ENCODE peak calls at places on chromosome 21, in four cellular contexts. One of them, this sample, is unnamed.

GRCh38 chr21:43872549-43873198 is 7.7 kb downstream of the AGPAT3 start:
- DNase-seq in progenitor cell of endocrine pancreas: no peak
- DNase-seq in A549: no peak
- DNase-seq in H9: no peak
- DNase-seq in this sample: no peak

GRCh38 chr21:17279663-17280062 is 233.2 kb upstream of the CXADR start:
- DNase-seq in progenitor cell of endocrine pancreas: no peak
- DNase-seq in A549: no peak
- DNase-seq in H9: no peak
- DNase-seq in this sample: no peak

GRCh38 chr21:36004441-36004840 is 55.9 kb downstream of the SETD4 start:
- DNase-seq in progenitor cell of endocrine pancreas: no peak
- DNase-seq in A549: no peak
- DNase-seq in H9: no peak
- DNase-seq in this sample: no peak

GRCh38 chr21:21165063-21165645 is 166.9 kb downstream of the NCAM2 start:
- DNase-seq in progenitor cell of endocrine pancreas: no peak
- DNase-seq in A549: no peak
- DNase-seq in H9: no peak
- DNase-seq in this sample: no peak

GRCh38 chr21:38878394-38879179 is 72.9 kb downstream of the ETS2 start:
- DNase-seq in progenitor cell of endocrine pancreas: no peak
- DNase-seq in A549: no peak
- DNase-seq in H9: no peak
- DNase-seq in this sample: no peak

GRCh38 chr21:45209046-45209445 is 78.6 kb downstream of the POFUT2 start:
- DNase-seq in progenitor cell of endocrine pancreas: no peak
- DNase-seq in A549: no peak
- DNase-seq in H9: no peak
- DNase-seq in this sample: no peak

GRCh38 chr21:14273736-14274538 is 58.0 kb downstream of the RBM11 start:
- DNase-seq in progenitor cell of endocrine pancreas: no peak
- DNase-seq in A549: no peak
- DNase-seq in H9: peak; percentile 72
- DNase-seq in this sample: peak; percentile 46

GRCh38 chr21:44593598-44594405 is 1.5 kb upstream of the KRTAP10-6 start:
- DNase-seq in progenitor cell of endocrine pancreas: no peak
- DNase-seq in A549: no peak
- DNase-seq in H9: peak; percentile 56
- DNase-seq in this sample: no peak

GRCh38 chr21:33368124-33368523 is 35.1 kb upstream of the IFNGR2 start:
- DNase-seq in progenitor cell of endocrine pancreas: no peak
- DNase-seq in A549: no peak
- DNase-seq in H9: no peak
- DNase-seq in this sample: no peak

GRCh38 chr21:31335957-31336738 is 7.9 kb downstream of the TIAM1 start:
- DNase-seq in progenitor cell of endocrine pancreas: no peak
- DNase-seq in A549: peak; percentile 8
- DNase-seq in H9: no peak
- DNase-seq in this sample: no peak

GRCh38 chr21:46655230-46655629 is 19.8 kb downstream of the PRMT2 start:
- DNase-seq in progenitor cell of endocrine pancreas: no peak
- DNase-seq in A549: no peak
- DNase-seq in H9: no peak
- DNase-seq in this sample: no peak

GRCh38 chr21:34850166-34850695 is 181.4 kb downstream of the CLIC6 start:
- DNase-seq in progenitor cell of endocrine pancreas: no peak
- DNase-seq in A549: no peak
- DNase-seq in H9: no peak
- DNase-seq in this sample: no peak

GRCh38 chr21:14119038-14119437 is 91.7 kb downstream of the LIPI start:
- DNase-seq in progenitor cell of endocrine pancreas: no peak
- DNase-seq in A549: no peak
- DNase-seq in H9: no peak
- DNase-seq in this sample: no peak

GRCh38 chr21:34545079-34545884 is 33.3 kb upstream of the KCNE1 start:
- DNase-seq in progenitor cell of endocrine pancreas: no peak
- DNase-seq in A549: peak; percentile 7
- DNase-seq in H9: no peak
- DNase-seq in this sample: no peak

GRCh38 chr21:44723177-44724131 is 12.1 kb upstream of the TSPEAR start:
- DNase-seq in progenitor cell of endocrine pancreas: no peak
- DNase-seq in A549: no peak
- DNase-seq in H9: peak; percentile 51
- DNase-seq in this sample: no peak

GRCh38 chr21:31991356-31992331 is 118.8 kb downstream of the HUNK start:
- DNase-seq in progenitor cell of endocrine pancreas: no peak
- DNase-seq in A549: no peak
- DNase-seq in H9: peak; percentile 61
- DNase-seq in this sample: peak; percentile 45

GRCh38 chr21:33419538-33420123 is 16.4 kb downstream of the IFNGR2 start:
- DNase-seq in progenitor cell of endocrine pancreas: no peak
- DNase-seq in A549: no peak
- DNase-seq in H9: no peak
- DNase-seq in this sample: no peak

GRCh38 chr21:34544032-34544496 is 32.1 kb upstream of the KCNE1 start:
- DNase-seq in progenitor cell of endocrine pancreas: peak; percentile 47
- DNase-seq in A549: peak; percentile 53
- DNase-seq in H9: peak; percentile 73
- DNase-seq in this sample: peak; percentile 76

GRCh38 chr21:35348686-35349085 is 299.6 kb upstream of the RUNX1 start:
- DNase-seq in progenitor cell of endocrine pancreas: no peak
- DNase-seq in A549: no peak
- DNase-seq in H9: no peak
- DNase-seq in this sample: no peak

GRCh38 chr21:32705139-32705538 is 22.7 kb downstream of the SYNJ1 start:
- DNase-seq in progenitor cell of endocrine pancreas: no peak
- DNase-seq in A549: no peak
- DNase-seq in H9: no peak
- DNase-seq in this sample: no peak

GRCh38 chr21:44455524-44456206 is 355 bp downstream of the LRRC3 start:
- DNase-seq in progenitor cell of endocrine pancreas: no peak
- DNase-seq in A549: peak; percentile 41
- DNase-seq in H9: peak; percentile 56
- DNase-seq in this sample: peak; percentile 45

GRCh38 chr21:46097826-46098286 is at the start of gene COL6A2:
- DNase-seq in progenitor cell of endocrine pancreas: peak; percentile 47
- DNase-seq in A549: peak; percentile 53
- DNase-seq in H9: peak; percentile 78
- DNase-seq in this sample: peak; percentile 76

GRCh38 chr21:44517175-44517899 is 22.7 kb downstream of the KRTAP10-1 start:
- DNase-seq in progenitor cell of endocrine pancreas: no peak
- DNase-seq in A549: peak; percentile 53
- DNase-seq in H9: peak; percentile 77
- DNase-seq in this sample: no peak

GRCh38 chr21:45877821-45878469 is 103.6 kb upstream of the COL6A1 start:
- DNase-seq in progenitor cell of endocrine pancreas: no peak
- DNase-seq in A549: no peak
- DNase-seq in H9: no peak
- DNase-seq in this sample: no peak

GRCh38 chr21:35223480-35224156 is 174.5 kb upstream of the RUNX1 start:
- DNase-seq in progenitor cell of endocrine pancreas: no peak
- DNase-seq in A549: no peak
- DNase-seq in H9: no peak
- DNase-seq in this sample: no peak

GRCh38 chr21:18334066-18334465 is 69.5 kb downstream of the TMPRSS15 start:
- DNase-seq in progenitor cell of endocrine pancreas: no peak
- DNase-seq in A549: no peak
- DNase-seq in H9: no peak
- DNase-seq in this sample: no peak

GRCh38 chr21:43824250-43824882 is 35.0 kb downstream of the RRP1 start:
- DNase-seq in progenitor cell of endocrine pancreas: no peak
- DNase-seq in A549: no peak
- DNase-seq in H9: no peak
- DNase-seq in this sample: no peak

GRCh38 chr21:40453183-40453582 is 393.8 kb downstream of the DSCAM start:
- DNase-seq in progenitor cell of endocrine pancreas: no peak
- DNase-seq in A549: no peak
- DNase-seq in H9: no peak
- DNase-seq in this sample: no peak

GRCh38 chr21:17726047-17726446 is 93.1 kb downstream of the C21orf91 start:
- DNase-seq in progenitor cell of endocrine pancreas: no peak
- DNase-seq in A549: no peak
- DNase-seq in H9: no peak
- DNase-seq in this sample: no peak

GRCh38 chr21:39660191-39660590 is 47.5 kb downstream of the B3GALT5 start:
- DNase-seq in progenitor cell of endocrine pancreas: no peak
- DNase-seq in A549: no peak
- DNase-seq in H9: no peak
- DNase-seq in this sample: no peak

GRCh38 chr21:38140192-38140905 is 116.4 kb upstream of the KCNJ15 start:
- DNase-seq in progenitor cell of endocrine pancreas: no peak
- DNase-seq in A549: peak; percentile 17
- DNase-seq in H9: no peak
- DNase-seq in this sample: no peak

GRCh38 chr21:29298348-29299045 is at the start of gene BACH1:
- DNase-seq in progenitor cell of endocrine pancreas: peak; percentile 79
- DNase-seq in A549: peak; percentile 49
- DNase-seq in H9: peak; percentile 91
- DNase-seq in this sample: peak; percentile 93
- TF ChIP-seq CTCF in progenitor cell of endocrine pancreas: peak; percentile 37
- TF ChIP-seq CTCF in A549: peak; percentile 39
- TF ChIP-seq CTCF in H9: peak; percentile 16
- TF ChIP-seq CTCF in this sample: peak; percentile 39

GRCh38 chr21:41873005-41873404 is 6.1 kb downstream of the PRDM15 start:
- DNase-seq in progenitor cell of endocrine pancreas: no peak
- DNase-seq in A549: no peak
- DNase-seq in H9: no peak
- DNase-seq in this sample: no peak
- TF ChIP-seq CTCF in progenitor cell of endocrine pancreas: no peak
- TF ChIP-seq CTCF in A549: no peak
- TF ChIP-seq CTCF in H9: no peak
- TF ChIP-seq CTCF in this sample: no peak

DNA sequence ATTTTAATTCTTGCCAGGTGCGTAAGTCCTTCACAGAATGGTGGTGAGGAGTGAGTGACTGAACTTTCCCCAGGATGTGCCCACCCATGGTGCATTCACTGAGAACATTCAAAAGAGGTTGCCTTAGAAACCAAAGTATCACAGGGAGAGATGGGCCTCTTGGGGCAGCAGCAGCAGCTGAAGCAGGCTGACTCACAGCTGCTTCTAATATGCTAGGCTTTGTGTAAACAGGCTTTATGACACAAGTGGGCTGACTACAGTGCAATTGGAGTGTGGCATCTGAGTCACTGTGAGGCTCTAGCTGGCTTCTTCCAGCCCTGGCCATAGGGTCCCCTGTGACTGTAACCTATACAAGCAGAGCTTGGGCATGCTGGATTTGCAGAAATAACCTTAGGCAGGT is 12.6 kb downstream of the PIGP start:
- DNase-seq in progenitor cell of endocrine pancreas: no peak
- DNase-seq in A549: peak; percentile 78
- DNase-seq in H9: peak; percentile 76
- DNase-seq in this sample: no peak
- TF ChIP-seq CTCF in progenitor cell of endocrine pancreas: no peak
- TF ChIP-seq CTCF in A549: no peak
- TF ChIP-seq CTCF in H9: no peak
- TF ChIP-seq CTCF in this sample: no peak

GRCh38 chr21:29933088-29933487 is 6.7 kb downstream of the GRIK1 start:
- DNase-seq in progenitor cell of endocrine pancreas: no peak
- DNase-seq in A549: no peak
- DNase-seq in H9: no peak
- DNase-seq in this sample: no peak
- TF ChIP-seq CTCF in progenitor cell of endocrine pancreas: no peak
- TF ChIP-seq CTCF in A549: no peak
- TF ChIP-seq CTCF in H9: no peak
- TF ChIP-seq CTCF in this sample: no peak

DNA sequence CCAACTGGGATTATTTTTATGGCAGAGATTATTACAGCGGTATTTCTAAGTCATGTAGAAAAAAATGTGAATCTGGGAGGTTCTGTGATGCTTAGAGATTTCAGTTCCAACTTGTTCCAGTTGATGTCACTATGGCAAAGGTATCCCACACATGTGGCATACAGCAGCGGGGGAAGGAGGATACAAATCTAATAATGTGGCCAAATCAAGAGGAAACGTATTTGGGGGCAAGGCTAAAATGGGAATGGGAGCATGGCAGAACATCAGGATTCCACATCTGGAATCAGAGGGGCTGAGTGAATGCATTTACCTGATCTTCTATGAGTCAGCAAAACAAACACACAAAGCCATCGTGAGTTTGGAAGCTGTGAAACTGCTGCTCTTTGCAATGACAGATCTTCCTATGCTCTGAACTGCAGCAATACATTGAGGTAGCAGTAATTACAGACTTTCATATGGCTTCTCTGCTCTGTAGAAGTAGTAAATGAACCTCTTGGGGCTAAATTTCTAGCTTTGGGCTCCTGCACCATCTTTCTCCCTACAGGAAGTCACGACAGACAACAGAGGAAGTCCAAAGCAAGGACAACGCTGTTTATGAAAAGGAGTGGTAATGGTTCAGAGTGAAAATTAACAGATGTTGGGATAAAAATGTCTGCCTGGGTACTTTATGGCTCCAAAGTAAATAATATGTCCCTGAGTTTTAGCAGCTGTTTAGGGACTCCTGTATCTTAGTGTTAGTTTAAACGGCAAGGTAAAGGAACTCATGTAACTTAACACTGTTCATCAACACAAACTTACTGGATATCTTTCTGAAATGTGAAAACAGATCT is 55.6 kb downstream of the GABPA start:
- DNase-seq in progenitor cell of endocrine pancreas: no peak
- DNase-seq in A549: peak; percentile 10
- DNase-seq in H9: no peak
- DNase-seq in this sample: no peak
- TF ChIP-seq CTCF in progenitor cell of endocrine pancreas: peak; percentile 47
- TF ChIP-seq CTCF in A549: peak; percentile 13
- TF ChIP-seq CTCF in H9: peak; percentile 55
- TF ChIP-seq CTCF in this sample: peak; percentile 15

This sample was measured in endothelial cell.